ENCODE peak calls at places on chromosome 14, in six cellular contexts. Q is HT-29; N is stimulated activated CD4-positive, alpha-beta T cell treated with anti-CD3 and anti-CD28 coated beads, Interleukin-4, amount 100 ng/mL, for 48 hours; M is heart left ventricle; K is HEK293T; E is CD4-positive, CD25-positive, alpha-beta regulatory T cell. L is an unnamed sample.

GRCh38 chr14:72736348-72736747 is 157.6 kb downstream of the DPF3 start:
- DNase-seq in Q (no peak), N (no peak), M (no peak), K (no peak), E (no peak), L (no peak)

GRCh38 chr14:93788557-93789365 is 476 bp upstream of the PRIMA1 start:
- DNase-seq in Q (no peak), N (no peak), M (peak), K (peak), E (no peak), L (no peak)

GRCh38 chr14:71803539-71804260 is 128.5 kb upstream of the RGS6 start:
- DNase-seq in Q (peak), N (no peak), M (no peak), K (no peak), E (no peak), L (no peak)

GRCh38 chr14:76762617-76763361 is 1.5 kb downstream of the VASH1 start:
- DNase-seq in Q (no peak), N (no peak), M (peak), K (no peak), E (no peak), L (peak)

GRCh38 chr14:86574026-86574777 is 1044.3 kb downstream of the FLRT2 start:
- DNase-seq in Q (no peak), N (no peak), M (no peak), K (no peak), E (no peak), L (no peak)

GRCh38 chr14:89477391-89477790 is 60.4 kb upstream of the FOXN3 start:
- DNase-seq in Q (no peak), N (no peak), M (no peak), K (no peak), E (no peak), L (no peak)

GRCh38 chr14:99728981-99729451 is 44.9 kb downstream of the CYP46A1 start:
- DNase-seq in Q (no peak), N (no peak), M (no peak), K (no peak), E (no peak), L (no peak)

GRCh38 chr14:81247271-81247766 is 26.6 kb upstream of the GTF2A1 start:
- DNase-seq in Q (no peak), N (no peak), M (no peak), K (no peak), E (no peak), L (no peak)

GRCh38 chr14:105066285-105067071 is 1.2 kb upstream of the GPR132 start:
- DNase-seq in Q (no peak), N (no peak), M (no peak), K (no peak), E (no peak), L (peak)

GRCh38 chr14:35534130-35534883 is at the start of gene INSM2:
- DNase-seq in Q (no peak), N (no peak), M (no peak), K (peak), E (peak), L (peak)

GRCh38 chr14:29749327-29749726 is 178.3 kb downstream of the PRKD1 start:
- DNase-seq in Q (no peak), N (no peak), M (no peak), K (peak), E (no peak), L (no peak)

GRCh38 chr14:94517641-94518257 is 8.5 kb upstream of the SERPINA12 start:
- DNase-seq in Q (no peak), N (no peak), M (no peak), K (no peak), E (no peak), L (no peak)

GRCh38 chr14:50063876-50064420 is 52.4 kb downstream of the VCPKMT start:
- DNase-seq in Q (no peak), N (no peak), M (no peak), K (no peak), E (no peak), L (no peak)

GRCh38 chr14:96106891-96107290 is 67.7 kb downstream of the C14orf132 start:
- DNase-seq in Q (no peak), N (no peak), M (no peak), K (no peak), E (no peak), L (no peak)

GRCh38 chr14:100729982-100730381 is 3.3 kb downstream of the DLK1 start:
- DNase-seq in Q (no peak), N (no peak), M (no peak), K (no peak), E (no peak), L (no peak)

GRCh38 chr14:44803239-44803905 is 158.4 kb downstream of the KLHL28 start:
- DNase-seq in Q (peak), N (no peak), M (no peak), K (peak), E (peak), L (no peak)

GRCh38 chr14:74140374-74140850 is 55.7 kb downstream of the LIN52 start:
- DNase-seq in Q (peak), N (no peak), M (peak), K (peak), E (no peak), L (no peak)

GRCh38 chr14:71693373-71693772 is 238.9 kb upstream of the RGS6 start:
- DNase-seq in Q (no peak), N (no peak), M (no peak), K (no peak), E (peak), L (no peak)

GRCh38 chr14:99479903-99480855 is 480 bp downstream of the SETD3 start:
- DNase-seq in Q (peak), N (peak), M (peak), K (peak), E (peak), L (peak)

GRCh38 chr14:33545696-33546095 is 405.2 kb downstream of the EGLN3 start:
- DNase-seq in Q (no peak), N (no peak), M (no peak), K (no peak), E (no peak), L (no peak)

GRCh38 chr14:77406086-77406485 is 17.2 kb downstream of the NOXRED1 start:
- DNase-seq in Q (no peak), N (no peak), M (no peak), K (no peak), E (no peak), L (no peak)

GRCh38 chr14:105461903-105462302 is 12.7 kb upstream of the CRIP2 start:
- DNase-seq in Q (no peak), N (no peak), M (no peak), K (no peak), E (no peak), L (no peak)

GRCh38 chr14:105532735-105533141 is 6.4 kb downstream of the TMEM121 start:
- DNase-seq in Q (no peak), N (no peak), M (no peak), K (peak), E (no peak), L (no peak)

GRCh38 chr14:22558221-22558913 is 30.7 kb downstream of the DAD1 start:
- DNase-seq in Q (no peak), N (peak), M (no peak), K (no peak), E (peak), L (peak)

GRCh38 chr14:77040995-77041744 is 12.7 kb upstream of the IRF2BPL start:
- DNase-seq in Q (no peak), N (no peak), M (no peak), K (no peak), E (no peak), L (no peak)

GRCh38 chr14:94387051-94388026 is 1.1 kb downstream of the SERPINA1 start:
- DNase-seq in Q (no peak), N (no peak), M (no peak), K (no peak), E (no peak), L (no peak)

GRCh38 chr14:89965839-89966238 is 10.1 kb downstream of the TDP1 start:
- DNase-seq in Q (no peak), N (no peak), M (no peak), K (no peak), E (no peak), L (no peak)

GRCh38 chr14:58151701-58152568 is at the start of gene ARMH4:
- DNase-seq in Q (peak), N (peak), M (peak), K (peak), E (peak), L (peak)

GRCh38 chr14:79325071-79325470 is 886.2 kb downstream of the DIO2 start:
- DNase-seq in Q (no peak), N (no peak), M (no peak), K (no peak), E (no peak), L (no peak)